ENCODE peak calls at places on chromosome 1, in ten cellular contexts. One of them, this sample, is unnamed.

GRCh38 chr1:152783095-152783494 is 3.0 kb upstream of the LCE1E start:
- DNase-seq in pancreas: no peak
- DNase-seq in memory B cell: no peak
- DNase-seq in KG1: no peak
- DNase-seq in anterior cingulate cortex: no peak
- DNase-seq in MCF 10A: peak
- DNase-seq in D341Med: no peak
- DNase-seq in MM.1S: no peak
- DNase-seq in stimulated activated CD4-positive, alpha-beta T cell treated with anti-CD3 and anti-CD28 coated beads, Interleukin-2, amount 100 ng/mL, for 48 hours: no peak
- DNase-seq in GM12864: no peak
- DNase-seq in this sample: no peak

GRCh38 chr1:26469558-26469957 is 2.7 kb upstream of the HMGN2 start:
- DNase-seq in pancreas: no peak
- DNase-seq in memory B cell: no peak
- DNase-seq in KG1: no peak
- DNase-seq in anterior cingulate cortex: no peak
- DNase-seq in MCF 10A: no peak
- DNase-seq in D341Med: no peak
- DNase-seq in MM.1S: no peak
- DNase-seq in stimulated activated CD4-positive, alpha-beta T cell treated with anti-CD3 and anti-CD28 coated beads, Interleukin-2, amount 100 ng/mL, for 48 hours: no peak
- DNase-seq in GM12864: no peak
- DNase-seq in this sample: no peak

GRCh38 chr1:84834419-84835064 is 58.5 kb downstream of the LPAR3 start:
- DNase-seq in pancreas: no peak
- DNase-seq in memory B cell: no peak
- DNase-seq in KG1: no peak
- DNase-seq in anterior cingulate cortex: no peak
- DNase-seq in MCF 10A: peak
- DNase-seq in D341Med: no peak
- DNase-seq in MM.1S: no peak
- DNase-seq in stimulated activated CD4-positive, alpha-beta T cell treated with anti-CD3 and anti-CD28 coated beads, Interleukin-2, amount 100 ng/mL, for 48 hours: no peak
- DNase-seq in GM12864: no peak
- DNase-seq in this sample: no peak

GRCh38 chr1:3669971-3670431 is 17.7 kb downstream of the TP73 start:
- DNase-seq in pancreas: peak
- DNase-seq in memory B cell: no peak
- DNase-seq in KG1: no peak
- DNase-seq in anterior cingulate cortex: no peak
- DNase-seq in MCF 10A: no peak
- DNase-seq in D341Med: no peak
- DNase-seq in MM.1S: no peak
- DNase-seq in stimulated activated CD4-positive, alpha-beta T cell treated with anti-CD3 and anti-CD28 coated beads, Interleukin-2, amount 100 ng/mL, for 48 hours: no peak
- DNase-seq in GM12864: no peak
- DNase-seq in this sample: no peak

GRCh38 chr1:183363967-183364366 is 54.2 kb downstream of the NMNAT2 start:
- DNase-seq in pancreas: no peak
- DNase-seq in memory B cell: no peak
- DNase-seq in KG1: no peak
- DNase-seq in anterior cingulate cortex: no peak
- DNase-seq in MCF 10A: peak
- DNase-seq in D341Med: no peak
- DNase-seq in MM.1S: no peak
- DNase-seq in stimulated activated CD4-positive, alpha-beta T cell treated with anti-CD3 and anti-CD28 coated beads, Interleukin-2, amount 100 ng/mL, for 48 hours: no peak
- DNase-seq in GM12864: no peak
- DNase-seq in this sample: no peak

GRCh38 chr1:4207183-4207582 is 307.1 kb upstream of the C1orf174 start:
- DNase-seq in pancreas: no peak
- DNase-seq in memory B cell: no peak
- DNase-seq in KG1: no peak
- DNase-seq in anterior cingulate cortex: no peak
- DNase-seq in MCF 10A: no peak
- DNase-seq in D341Med: no peak
- DNase-seq in MM.1S: no peak
- DNase-seq in stimulated activated CD4-positive, alpha-beta T cell treated with anti-CD3 and anti-CD28 coated beads, Interleukin-2, amount 100 ng/mL, for 48 hours: no peak
- DNase-seq in GM12864: no peak
- DNase-seq in this sample: no peak

GRCh38 chr1:10541286-10541685 is 66.5 kb downstream of the PEX14 start:
- DNase-seq in pancreas: no peak
- DNase-seq in memory B cell: no peak
- DNase-seq in KG1: no peak
- DNase-seq in anterior cingulate cortex: no peak
- DNase-seq in MCF 10A: no peak
- DNase-seq in D341Med: no peak
- DNase-seq in MM.1S: no peak
- DNase-seq in stimulated activated CD4-positive, alpha-beta T cell treated with anti-CD3 and anti-CD28 coated beads, Interleukin-2, amount 100 ng/mL, for 48 hours: no peak
- DNase-seq in GM12864: no peak
- DNase-seq in this sample: no peak

GRCh38 chr1:110787328-110788071 is 85.4 kb upstream of the CD53 start:
- DNase-seq in pancreas: no peak
- DNase-seq in memory B cell: peak
- DNase-seq in KG1: peak
- DNase-seq in anterior cingulate cortex: no peak
- DNase-seq in MCF 10A: no peak
- DNase-seq in D341Med: no peak
- DNase-seq in MM.1S: peak
- DNase-seq in stimulated activated CD4-positive, alpha-beta T cell treated with anti-CD3 and anti-CD28 coated beads, Interleukin-2, amount 100 ng/mL, for 48 hours: no peak
- DNase-seq in GM12864: peak
- DNase-seq in this sample: no peak

GRCh38 chr1:182164273-182164672 is 102.8 kb upstream of the ZNF648 start:
- DNase-seq in pancreas: no peak
- DNase-seq in memory B cell: no peak
- DNase-seq in KG1: no peak
- DNase-seq in anterior cingulate cortex: no peak
- DNase-seq in MCF 10A: no peak
- DNase-seq in D341Med: no peak
- DNase-seq in MM.1S: no peak
- DNase-seq in stimulated activated CD4-positive, alpha-beta T cell treated with anti-CD3 and anti-CD28 coated beads, Interleukin-2, amount 100 ng/mL, for 48 hours: no peak
- DNase-seq in GM12864: no peak
- DNase-seq in this sample: no peak

GRCh38 chr1:58883037-58883887 is 99.4 kb upstream of the JUN start:
- DNase-seq in pancreas: no peak
- DNase-seq in memory B cell: no peak
- DNase-seq in KG1: no peak
- DNase-seq in anterior cingulate cortex: no peak
- DNase-seq in MCF 10A: peak
- DNase-seq in D341Med: no peak
- DNase-seq in MM.1S: peak
- DNase-seq in stimulated activated CD4-positive, alpha-beta T cell treated with anti-CD3 and anti-CD28 coated beads, Interleukin-2, amount 100 ng/mL, for 48 hours: no peak
- DNase-seq in GM12864: no peak
- DNase-seq in this sample: no peak

GRCh38 chr1:35557118-35557610 is at the start of gene KIAA0319L:
- DNase-seq in pancreas: peak
- DNase-seq in memory B cell: no peak
- DNase-seq in KG1: no peak
- DNase-seq in anterior cingulate cortex: peak
- DNase-seq in MCF 10A: peak
- DNase-seq in D341Med: peak
- DNase-seq in MM.1S: peak
- DNase-seq in stimulated activated CD4-positive, alpha-beta T cell treated with anti-CD3 and anti-CD28 coated beads, Interleukin-2, amount 100 ng/mL, for 48 hours: no peak
- DNase-seq in GM12864: no peak
- DNase-seq in this sample: no peak

GRCh38 chr1:185432943-185433342 is 115.9 kb upstream of the IVNS1ABP start:
- DNase-seq in pancreas: no peak
- DNase-seq in memory B cell: no peak
- DNase-seq in KG1: no peak
- DNase-seq in anterior cingulate cortex: no peak
- DNase-seq in MCF 10A: no peak
- DNase-seq in D341Med: no peak
- DNase-seq in MM.1S: no peak
- DNase-seq in stimulated activated CD4-positive, alpha-beta T cell treated with anti-CD3 and anti-CD28 coated beads, Interleukin-2, amount 100 ng/mL, for 48 hours: no peak
- DNase-seq in GM12864: no peak
- DNase-seq in this sample: no peak

GRCh38 chr1:62286778-62287224 is 32.4 kb downstream of the KANK4 start:
- DNase-seq in pancreas: no peak
- DNase-seq in memory B cell: no peak
- DNase-seq in KG1: no peak
- DNase-seq in anterior cingulate cortex: no peak
- DNase-seq in MCF 10A: peak
- DNase-seq in D341Med: no peak
- DNase-seq in MM.1S: no peak
- DNase-seq in stimulated activated CD4-positive, alpha-beta T cell treated with anti-CD3 and anti-CD28 coated beads, Interleukin-2, amount 100 ng/mL, for 48 hours: no peak
- DNase-seq in GM12864: no peak
- DNase-seq in this sample: no peak

GRCh38 chr1:160046494-160047115 is 14.8 kb upstream of the PIGM start:
- DNase-seq in pancreas: peak
- DNase-seq in memory B cell: peak
- DNase-seq in KG1: no peak
- DNase-seq in anterior cingulate cortex: peak
- DNase-seq in MCF 10A: peak
- DNase-seq in D341Med: peak
- DNase-seq in MM.1S: peak
- DNase-seq in stimulated activated CD4-positive, alpha-beta T cell treated with anti-CD3 and anti-CD28 coated beads, Interleukin-2, amount 100 ng/mL, for 48 hours: no peak
- DNase-seq in GM12864: no peak
- DNase-seq in this sample: peak

GRCh38 chr1:218779341-218779831 is 394.3 kb upstream of the LYPLAL1 start:
- DNase-seq in pancreas: no peak
- DNase-seq in memory B cell: no peak
- DNase-seq in KG1: no peak
- DNase-seq in anterior cingulate cortex: no peak
- DNase-seq in MCF 10A: no peak
- DNase-seq in D341Med: no peak
- DNase-seq in MM.1S: no peak
- DNase-seq in stimulated activated CD4-positive, alpha-beta T cell treated with anti-CD3 and anti-CD28 coated beads, Interleukin-2, amount 100 ng/mL, for 48 hours: no peak
- DNase-seq in GM12864: no peak
- DNase-seq in this sample: no peak

GRCh38 chr1:198088360-198089071 is 68.3 kb upstream of the NEK7 start:
- DNase-seq in pancreas: no peak
- DNase-seq in memory B cell: no peak
- DNase-seq in KG1: peak
- DNase-seq in anterior cingulate cortex: no peak
- DNase-seq in MCF 10A: peak
- DNase-seq in D341Med: peak
- DNase-seq in MM.1S: peak
- DNase-seq in stimulated activated CD4-positive, alpha-beta T cell treated with anti-CD3 and anti-CD28 coated beads, Interleukin-2, amount 100 ng/mL, for 48 hours: no peak
- DNase-seq in GM12864: peak
- DNase-seq in this sample: peak

GRCh38 chr1:170881268-170882265 is 53.8 kb upstream of the MROH9 start:
- DNase-seq in pancreas: no peak
- DNase-seq in memory B cell: no peak
- DNase-seq in KG1: no peak
- DNase-seq in anterior cingulate cortex: no peak
- DNase-seq in MCF 10A: peak
- DNase-seq in D341Med: peak
- DNase-seq in MM.1S: peak
- DNase-seq in stimulated activated CD4-positive, alpha-beta T cell treated with anti-CD3 and anti-CD28 coated beads, Interleukin-2, amount 100 ng/mL, for 48 hours: no peak
- DNase-seq in GM12864: peak
- DNase-seq in this sample: no peak

GRCh38 chr1:39816431-39817090 is 27.9 kb upstream of the BMP8B start:
- DNase-seq in pancreas: peak
- DNase-seq in memory B cell: peak
- DNase-seq in KG1: no peak
- DNase-seq in anterior cingulate cortex: peak
- DNase-seq in MCF 10A: peak
- DNase-seq in D341Med: peak
- DNase-seq in MM.1S: peak
- DNase-seq in stimulated activated CD4-positive, alpha-beta T cell treated with anti-CD3 and anti-CD28 coated beads, Interleukin-2, amount 100 ng/mL, for 48 hours: peak
- DNase-seq in GM12864: peak
- DNase-seq in this sample: peak

This sample was measured in GM19239.